ENCODE peak calls at places on chromosomes 2 and 18, in four cellular contexts. One of them, this sample, is unnamed.

GRCh38 chr2:233185963-233186362 is 65.5 kb upstream of the ATG16L1 start:
- DNase-seq in GM12878: peak
- DNase-seq in K562: no peak
- DNase-seq in IMR-90: no peak
- DNase-seq in this sample: no peak

GRCh38 chr2:44763275-44763674 is 178.2 kb upstream of the SIX3 start:
- DNase-seq in GM12878: no peak
- DNase-seq in K562: no peak
- DNase-seq in IMR-90: no peak
- DNase-seq in this sample: no peak

GRCh38 chr2:18119883-18120282 is 241.4 kb downstream of the KCNS3 start:
- DNase-seq in GM12878: no peak
- DNase-seq in K562: no peak
- DNase-seq in IMR-90: peak
- DNase-seq in this sample: no peak

GRCh38 chr2:175251425-175252041 is 70.0 kb upstream of the ATP5MC3 start:
- DNase-seq in K562: peak
- DNase-seq in IMR-90: peak
- DNase-seq in GM12878: no peak
- DNase-seq in this sample: no peak

GRCh38 chr18:67672719-67673118 is 156.2 kb upstream of the DSEL start:
- DNase-seq in GM12878: no peak
- DNase-seq in K562: no peak
- DNase-seq in IMR-90: no peak
- DNase-seq in this sample: no peak

GRCh38 chr18:64271264-64271663 is 122.4 kb upstream of the LINC00305 start:
- DNase-seq in K562: no peak
- DNase-seq in GM12878: no peak
- DNase-seq in IMR-90: no peak
- DNase-seq in this sample: no peak

GRCh38 chr2:97770450-97770849 is 57.1 kb downstream of the ZAP70 start:
- DNase-seq in GM12878: no peak
- DNase-seq in K562: no peak
- DNase-seq in IMR-90: no peak
- DNase-seq in this sample: peak

GRCh38 chr18:79169958-79170555 is 100.9 kb downstream of the ATP9B start:
- DNase-seq in K562: no peak
- DNase-seq in IMR-90: peak
- DNase-seq in GM12878: no peak
- DNase-seq in this sample: no peak

GRCh38 chr2:180655393-180655792 is 325.0 kb upstream of the UBE2E3 start:
- DNase-seq in GM12878: no peak
- DNase-seq in IMR-90: no peak
- DNase-seq in K562: no peak
- DNase-seq in this sample: no peak

GRCh38 chr2:45120546-45120945 is 111.3 kb upstream of the SIX2 start:
- DNase-seq in GM12878: no peak
- DNase-seq in IMR-90: peak
- DNase-seq in K562: no peak
- DNase-seq in this sample: peak

DNA sequence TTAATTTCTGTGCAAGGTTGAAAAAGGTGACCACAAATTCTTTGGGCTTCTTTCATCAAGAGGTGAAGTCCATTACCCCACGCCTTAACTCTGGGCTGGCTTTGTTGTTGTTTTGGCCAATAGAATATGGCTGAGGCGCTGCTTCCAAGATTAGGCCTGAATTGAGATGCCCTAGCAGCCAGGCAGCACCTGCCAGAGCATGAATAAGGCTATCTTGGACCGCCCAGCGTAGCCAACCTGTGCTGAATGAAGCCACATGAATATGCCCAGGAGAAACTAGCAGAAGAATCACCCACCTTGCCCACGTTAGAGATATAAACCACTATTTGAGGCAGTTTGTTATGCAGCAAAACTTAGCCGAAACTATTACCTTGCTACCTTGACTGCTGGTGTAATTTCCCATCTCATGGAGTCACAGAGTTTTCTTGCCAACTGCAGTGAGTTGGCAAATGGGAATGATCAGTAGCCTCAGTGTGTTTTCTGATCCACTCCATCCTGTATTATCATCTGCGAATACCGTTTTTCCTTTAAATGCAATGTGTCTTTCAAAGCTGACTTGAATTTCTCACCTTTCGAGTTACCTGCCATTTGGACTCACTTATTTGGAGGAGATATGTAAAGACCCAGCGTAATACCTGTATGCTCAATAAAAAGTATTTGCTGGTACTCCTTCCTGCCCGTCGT is 679 bp downstream of the TSGA10 start:
- DNase-seq in IMR-90: peak
- DNase-seq in GM12878: no peak
- DNase-seq in K562: no peak
- DNase-seq in this sample: no peak
- TF ChIP-seq CHD1 in IMR-90: no peak
- TF ChIP-seq CHD1 in GM12878: no peak
- TF ChIP-seq CHD1 in K562: no peak
- TF ChIP-seq CHD1 in this sample: no peak

GRCh38 chr18:12079504-12080237 is 14.0 kb upstream of the ANKRD62 start:
- DNase-seq in IMR-90: peak
- DNase-seq in GM12878: no peak
- DNase-seq in K562: no peak
- DNase-seq in this sample: no peak

GRCh38 chr18:12074734-12075133 is 18.9 kb upstream of the ANKRD62 start:
- DNase-seq in GM12878: no peak
- DNase-seq in IMR-90: no peak
- DNase-seq in K562: no peak
- DNase-seq in this sample: no peak

GRCh38 chr18:12076424-12077140 is 17.1 kb upstream of the ANKRD62 start:
- DNase-seq in IMR-90: peak
- DNase-seq in K562: no peak
- DNase-seq in GM12878: no peak
- DNase-seq in this sample: no peak
- TF ChIP-seq CHD1 in IMR-90: no peak
- TF ChIP-seq CHD1 in K562: no peak
- TF ChIP-seq CHD1 in GM12878: no peak
- TF ChIP-seq CHD1 in this sample: no peak

DNA sequence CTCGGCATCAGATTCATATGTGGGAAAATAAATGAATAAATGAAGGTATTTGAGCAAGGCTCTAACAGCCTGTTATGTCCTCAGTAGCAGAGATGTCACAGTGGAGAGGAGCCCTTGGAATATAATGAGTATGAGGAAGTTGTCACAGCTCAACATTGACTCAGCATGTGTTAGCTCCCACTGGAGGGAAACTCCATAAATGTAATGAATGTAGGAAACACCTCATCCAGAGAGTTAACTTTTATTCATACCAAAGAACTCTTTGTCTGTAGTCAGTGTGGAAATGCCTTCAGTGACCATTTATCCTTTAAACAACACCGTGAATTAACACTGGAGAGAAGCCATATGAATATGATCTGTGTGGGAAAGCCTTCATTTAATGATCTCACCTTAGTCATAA is 59.8 kb downstream of the CYP1B1 start:
- DNase-seq in IMR-90: peak
- DNase-seq in K562: no peak
- DNase-seq in GM12878: no peak
- DNase-seq in this sample: no peak
- TF ChIP-seq CHD1 in IMR-90: no peak
- TF ChIP-seq CHD1 in K562: no peak
- TF ChIP-seq CHD1 in GM12878: no peak
- TF ChIP-seq CHD1 in this sample: no peak

GRCh38 chr2:108616731-108617161 is 82.5 kb downstream of the LIMS1 start:
- DNase-seq in GM12878: no peak
- DNase-seq in IMR-90: peak
- DNase-seq in K562: no peak
- DNase-seq in this sample: no peak
- TF ChIP-seq CHD1 in GM12878: no peak
- TF ChIP-seq CHD1 in IMR-90: no peak
- TF ChIP-seq CHD1 in K562: no peak
- TF ChIP-seq CHD1 in this sample: no peak

DNA sequence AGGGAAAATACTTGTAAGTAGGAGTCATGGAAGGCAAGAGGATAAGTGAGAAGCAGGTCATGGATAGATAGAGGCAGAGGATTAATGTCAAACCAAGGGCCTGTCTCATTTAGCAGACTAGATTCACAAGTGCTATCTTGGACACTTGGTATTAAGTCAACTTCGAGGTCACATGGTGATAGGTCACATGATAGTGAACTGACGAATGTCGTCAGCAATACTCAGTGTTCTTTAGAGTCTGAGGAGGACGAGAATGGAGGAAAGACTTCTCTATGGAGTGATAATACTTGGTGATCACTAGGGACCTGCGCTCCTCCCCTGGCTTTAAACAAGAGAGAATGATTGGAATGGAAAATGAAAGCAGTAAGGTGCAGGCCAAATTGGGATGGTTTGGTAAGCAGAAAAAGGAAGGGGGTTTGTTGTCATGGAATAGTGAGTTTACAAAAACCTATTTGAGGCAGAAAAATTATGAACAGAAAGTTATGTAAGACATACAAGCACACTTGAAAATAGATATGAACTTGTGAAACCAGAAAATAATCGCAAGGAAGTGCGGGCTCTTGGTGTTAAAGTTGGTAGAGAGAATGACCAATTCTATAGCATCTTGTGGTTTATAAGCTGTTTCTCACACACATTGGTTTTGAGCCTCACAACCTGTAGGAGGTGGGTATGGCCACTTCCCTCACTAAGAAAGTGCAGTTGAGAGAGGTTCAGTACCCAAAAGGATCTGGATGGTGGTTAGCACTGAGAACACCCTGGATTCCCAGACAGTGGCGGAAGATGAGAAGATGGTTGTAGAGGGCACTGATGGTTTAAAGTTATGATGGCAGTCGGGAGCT is 141.5 kb downstream of the WDSUB1 start:
- DNase-seq in K562: no peak
- DNase-seq in IMR-90: no peak
- DNase-seq in GM12878: peak
- DNase-seq in this sample: no peak
- TF ChIP-seq CHD1 in K562: no peak
- TF ChIP-seq CHD1 in IMR-90: no peak
- TF ChIP-seq CHD1 in GM12878: no peak
- TF ChIP-seq CHD1 in this sample: no peak